ENCODE peak calls at places on chromosomes 12 and 14, in eight cellular contexts. A is lower lobe of right lung, I is foreskin fibroblast, W is H9, Q is psoas muscle, Z is activated T-helper 1 cell treated with Interleukin-2 at 50 U/mL for 16 hours, F is mesothelial cell of epicardium, L is D341Med. Y is an unnamed sample.

GRCh38 chr12:48110691-48111315 is 4.9 kb upstream of the SENP1 start:
- DNase-seq in Q (no peak), A (no peak), L (no peak), I (peak), F (no peak), Z (no peak), W (no peak), Y (no peak)

GRCh38 chr14:56585461-56586084 is 6.0 kb downstream of the TMEM260 start:
- DNase-seq in W (no peak), A (no peak), F (no peak), Q (no peak), Z (no peak), L (no peak), I (no peak), Y (no peak)

GRCh38 chr12:89192419-89192818 is 159.9 kb downstream of the DUSP6 start:
- DNase-seq in F (no peak), W (no peak), Q (no peak), A (no peak), Z (no peak), L (no peak), I (peak), Y (no peak)

GRCh38 chr14:67934851-67935250 is 115.3 kb downstream of the RAD51B start:
- DNase-seq in A (no peak), W (no peak), Z (no peak), I (no peak), Q (no peak), F (no peak), L (no peak), Y (no peak)

GRCh38 chr12:124233846-124234620 is 60.9 kb upstream of the RFLNA start:
- DNase-seq in W (no peak), F (no peak), L (no peak), I (peak), A (no peak), Z (no peak), Q (no peak), Y (no peak)

GRCh38 chr12:3704512-3705348 is 48.2 kb downstream of the CRACR2A start:
- DNase-seq in F (no peak), L (no peak), Z (no peak), I (peak), A (no peak), Q (no peak), W (no peak), Y (no peak)

GRCh38 chr12:12263909-12264308 is 2.9 kb downstream of the LRP6 start:
- DNase-seq in Z (no peak), I (peak), L (no peak), W (no peak), F (no peak), A (no peak), Q (no peak), Y (no peak)

GRCh38 chr12:112126000-112126431 is 656 bp downstream of the TRAFD1 start:
- DNase-seq in W (peak), L (no peak), I (peak), Z (no peak), A (no peak), F (no peak), Q (no peak), Y (no peak)

GRCh38 chr14:77186911-77187648 is 5.5 kb downstream of the TMEM63C start:
- DNase-seq in I (no peak), Z (no peak), W (no peak), F (no peak), A (no peak), Q (no peak), L (peak), Y (no peak)

GRCh38 chr14:105072892-105073719 is 7.9 kb upstream of the GPR132 start:
- DNase-seq in Z (no peak), Q (peak), F (no peak), L (no peak), W (peak), I (no peak), A (no peak), Y (no peak)

Y was measured in HTR-8/SVneo.